ENCODE peak calls at places on chromosomes 3 and 15, in four cellular contexts. One of them, this sample, is unnamed.

GRCh38 chr3:134846943-134847342 is 51.9 kb downstream of the EPHB1 start:
- DNase-seq in H4: peak
- DNase-seq in germinal center: no peak
- DNase-seq in pancreas: no peak
- DNase-seq in this sample: no peak

GRCh38 chr3:180563411-180563810 is 38.6 kb upstream of the TTC14 start:
- DNase-seq in H4: no peak
- DNase-seq in germinal center: no peak
- DNase-seq in pancreas: no peak
- DNase-seq in this sample: no peak

GRCh38 chr3:183644244-183644643 is 8.8 kb downstream of the KLHL24 start:
- DNase-seq in H4: no peak
- DNase-seq in germinal center: no peak
- DNase-seq in pancreas: no peak
- DNase-seq in this sample: no peak

GRCh38 chr3:168517514-168518071 is 421.9 kb upstream of the GOLIM4 start:
- DNase-seq in H4: peak
- DNase-seq in germinal center: no peak
- DNase-seq in pancreas: no peak
- DNase-seq in this sample: no peak

GRCh38 chr3:190094201-190094718 is 26.4 kb downstream of the P3H2 start:
- DNase-seq in H4: no peak
- DNase-seq in germinal center: no peak
- DNase-seq in pancreas: no peak
- DNase-seq in this sample: no peak

GRCh38 chr3:191804935-191805334 is 344.0 kb downstream of the PYDC2 start:
- DNase-seq in H4: no peak
- DNase-seq in germinal center: no peak
- DNase-seq in pancreas: no peak
- DNase-seq in this sample: no peak

GRCh38 chr3:165103616-165104015 is 25.3 kb upstream of the SI start:
- DNase-seq in H4: no peak
- DNase-seq in germinal center: no peak
- DNase-seq in pancreas: no peak
- DNase-seq in this sample: no peak

GRCh38 chr3:57164606-57165573 is at the start of gene IL17RD:
- DNase-seq in H4: peak
- DNase-seq in germinal center: peak
- DNase-seq in pancreas: peak
- DNase-seq in this sample: peak

GRCh38 chr3:131597816-131598215 is 95.0 kb upstream of the MRPL3 start:
- DNase-seq in H4: no peak
- DNase-seq in germinal center: no peak
- DNase-seq in pancreas: no peak
- DNase-seq in this sample: no peak

GRCh38 chr3:50122071-50122470 is 33.1 kb upstream of the SEMA3F start:
- DNase-seq in H4: no peak
- DNase-seq in germinal center: no peak
- DNase-seq in pancreas: no peak
- DNase-seq in this sample: no peak

GRCh38 chr15:75712668-75713337 is at the start of gene CSPG4:
- DNase-seq in H4: no peak
- DNase-seq in germinal center: no peak
- DNase-seq in pancreas: no peak
- DNase-seq in this sample: peak

GRCh38 chr3:177358968-177359600 is 161.8 kb upstream of the TBL1XR1 start:
- DNase-seq in H4: peak
- DNase-seq in germinal center: peak
- DNase-seq in pancreas: peak
- DNase-seq in this sample: peak

GRCh38 chr15:70672081-70672480 is 91.3 kb downstream of the UACA start:
- DNase-seq in H4: no peak
- DNase-seq in germinal center: no peak
- DNase-seq in pancreas: no peak
- DNase-seq in this sample: no peak

GRCh38 chr3:196141866-196142673 is 60.2 kb upstream of the TFRC start:
- DNase-seq in H4: no peak
- DNase-seq in germinal center: no peak
- DNase-seq in pancreas: peak
- DNase-seq in this sample: peak

GRCh38 chr3:115845986-115846385 is 222.7 kb downstream of the GAP43 start:
- DNase-seq in H4: no peak
- DNase-seq in germinal center: no peak
- DNase-seq in pancreas: no peak
- DNase-seq in this sample: no peak

GRCh38 chr15:89971592-89971997 is 29.5 kb upstream of the ZNF710 start:
- DNase-seq in H4: peak
- DNase-seq in germinal center: peak
- DNase-seq in pancreas: peak
- DNase-seq in this sample: peak

GRCh38 chr15:60397772-60398445 is at the start of gene ANXA2:
- DNase-seq in H4: peak
- DNase-seq in germinal center: peak
- DNase-seq in pancreas: peak
- DNase-seq in this sample: peak

GRCh38 chr15:50224606-50225005 is 40.9 kb downstream of the HDC start:
- DNase-seq in H4: no peak
- DNase-seq in germinal center: no peak
- DNase-seq in pancreas: no peak
- DNase-seq in this sample: no peak

GRCh38 chr3:134709563-134710312 is 58.9 kb upstream of the KY start:
- DNase-seq in H4: no peak
- DNase-seq in germinal center: no peak
- DNase-seq in pancreas: no peak
- DNase-seq in this sample: no peak

GRCh38 chr15:51335087-51335486 is 3.3 kb downstream of the CYP19A1 start:
- DNase-seq in H4: no peak
- DNase-seq in germinal center: no peak
- DNase-seq in pancreas: no peak
- DNase-seq in this sample: no peak

GRCh38 chr15:69042531-69042930 is 28.0 kb downstream of the NOX5 start:
- DNase-seq in H4: no peak
- DNase-seq in germinal center: no peak
- DNase-seq in pancreas: no peak
- DNase-seq in this sample: no peak

GRCh38 chr3:188631291-188632010 is 477.5 kb downstream of the LPP start:
- DNase-seq in H4: peak
- DNase-seq in germinal center: no peak
- DNase-seq in pancreas: no peak
- DNase-seq in this sample: no peak

GRCh38 chr3:165753560-165753959 is 83.7 kb downstream of the BCHE start:
- DNase-seq in H4: no peak
- DNase-seq in germinal center: no peak
- DNase-seq in pancreas: no peak
- DNase-seq in this sample: no peak

GRCh38 chr3:109902549-109902948 is 565.2 kb upstream of the DPPA4 start:
- DNase-seq in H4: no peak
- DNase-seq in germinal center: no peak
- DNase-seq in pancreas: no peak
- DNase-seq in this sample: peak

GRCh38 chr3:13161021-13161759 is 88.0 kb upstream of the IQSEC1 start:
- DNase-seq in H4: no peak
- DNase-seq in germinal center: no peak
- DNase-seq in pancreas: no peak
- DNase-seq in this sample: no peak

GRCh38 chr3:9912294-9912935 is 4.5 kb upstream of the IL17RC start:
- DNase-seq in H4: no peak
- DNase-seq in germinal center: no peak
- DNase-seq in pancreas: no peak
- DNase-seq in this sample: no peak

GRCh38 chr15:76865548-76865991 is 39.6 kb downstream of the SCAPER start:
- DNase-seq in H4: no peak
- DNase-seq in germinal center: no peak
- DNase-seq in pancreas: no peak
- DNase-seq in this sample: no peak

GRCh38 chr15:56732881-56733130 is 503 bp downstream of the ZNF280D start:
- DNase-seq in H4: peak
- DNase-seq in germinal center: no peak
- DNase-seq in pancreas: no peak
- DNase-seq in this sample: no peak

GRCh38 chr15:67156834-67157233 is 91.4 kb downstream of the SMAD3 start:
- DNase-seq in H4: no peak
- DNase-seq in germinal center: no peak
- DNase-seq in pancreas: no peak
- DNase-seq in this sample: no peak

GRCh38 chr3:148175215-148175614 is 522.5 kb upstream of the AGTR1 start:
- DNase-seq in H4: no peak
- DNase-seq in germinal center: no peak
- DNase-seq in pancreas: no peak
- DNase-seq in this sample: no peak

GRCh38 chr15:95972136-95972553 is 358.4 kb upstream of the NR2F2 start:
- DNase-seq in H4: no peak
- DNase-seq in germinal center: no peak
- DNase-seq in pancreas: no peak
- DNase-seq in this sample: peak

GRCh38 chr15:43346305-43346704 is 15.9 kb upstream of the LCMT2 start:
- DNase-seq in H4: no peak
- DNase-seq in germinal center: no peak
- DNase-seq in pancreas: no peak
- DNase-seq in this sample: no peak

GRCh38 chr15:40630313-40630712 is 36.3 kb downstream of the KNL1 start:
- DNase-seq in H4: no peak
- DNase-seq in germinal center: no peak
- DNase-seq in pancreas: no peak
- DNase-seq in this sample: no peak

GRCh38 chr3:196666001-196666867 is 26.7 kb downstream of the NRROS start:
- DNase-seq in H4: peak
- DNase-seq in germinal center: no peak
- DNase-seq in pancreas: no peak
- DNase-seq in this sample: no peak

GRCh38 chr3:127077068-127077467 is 94.2 kb downstream of the PLXNA1 start:
- DNase-seq in H4: no peak
- DNase-seq in germinal center: no peak
- DNase-seq in pancreas: no peak
- DNase-seq in this sample: no peak

This sample was measured in mucosa of descending colon.